ENCODE peak calls at places on chromosomes 3 and 15, in five cellular contexts. Y is HCT116, I is HEK293T, T is K562, N is H1. E is an unnamed sample.

GRCh38 chr3:79183496-79183895 is 584.3 kb downstream of the ROBO1 start:
- DNase-seq in T (no peak), N (no peak), Y (no peak), I (no peak), E (no peak)

GRCh38 chr15:69088300-69088965 is 72.0 kb upstream of the GLCE start:
- DNase-seq in T (no peak), N (no peak), Y (no peak), I (no peak), E (no peak)

GRCh38 chr15:83565553-83566159 is 88.3 kb upstream of the ADAMTSL3 start:
- DNase-seq in Y (peak), I (peak), N (no peak), T (peak), E (no peak)

GRCh38 chr3:27713435-27713880 is 8.7 kb downstream of the EOMES start:
- DNase-seq in Y (no peak), N (peak), I (no peak), T (no peak), E (no peak)

GRCh38 chr3:72836923-72837322 is 11.3 kb downstream of the SHQ1 start:
- DNase-seq in N (no peak), I (no peak), Y (no peak), T (no peak), E (no peak)

GRCh38 chr15:61038387-61038786 is 190.7 kb downstream of the RORA start:
- DNase-seq in Y (no peak), N (no peak), T (no peak), I (peak), E (no peak)

GRCh38 chr3:170203457-170203856 is 18.8 kb upstream of the PRKCI start:
- DNase-seq in T (no peak), N (no peak), I (no peak), Y (no peak), E (no peak)

GRCh38 chr3:195895900-195896360 is 12.4 kb downstream of the TNK2 start:
- DNase-seq in I (peak), Y (no peak), N (peak), T (peak), E (peak)

GRCh38 chr3:192802957-192803899 is 75.9 kb upstream of the FGF12 start:
- DNase-seq in T (no peak), I (peak), Y (peak), N (no peak), E (no peak)

GRCh38 chr15:74725241-74725774 is at the start of gene CYP1A1:
- DNase-seq in T (no peak), I (peak), N (peak), Y (no peak), E (peak)

GRCh38 chr15:60044636-60045273 is 40.6 kb downstream of the FOXB1 start:
- DNase-seq in Y (no peak), I (peak), N (no peak), T (no peak), E (no peak)

GRCh38 chr3:158776531-158776930 is 25.3 kb upstream of the MFSD1 start:
- DNase-seq in I (no peak), T (no peak), Y (no peak), N (no peak), E (no peak)

GRCh38 chr3:158773845-158774542 is 27.9 kb upstream of the MFSD1 start:
- DNase-seq in T (no peak), I (no peak), Y (no peak), N (no peak), E (no peak)

GRCh38 chr3:158775001-158775400 is 26.9 kb upstream of the MFSD1 start:
- DNase-seq in I (no peak), Y (no peak), T (no peak), N (no peak), E (no peak)

GRCh38 chr3:158777171-158777873 is 24.5 kb upstream of the MFSD1 start:
- DNase-seq in T (no peak), N (no peak), I (no peak), Y (no peak), E (no peak)

DNA sequence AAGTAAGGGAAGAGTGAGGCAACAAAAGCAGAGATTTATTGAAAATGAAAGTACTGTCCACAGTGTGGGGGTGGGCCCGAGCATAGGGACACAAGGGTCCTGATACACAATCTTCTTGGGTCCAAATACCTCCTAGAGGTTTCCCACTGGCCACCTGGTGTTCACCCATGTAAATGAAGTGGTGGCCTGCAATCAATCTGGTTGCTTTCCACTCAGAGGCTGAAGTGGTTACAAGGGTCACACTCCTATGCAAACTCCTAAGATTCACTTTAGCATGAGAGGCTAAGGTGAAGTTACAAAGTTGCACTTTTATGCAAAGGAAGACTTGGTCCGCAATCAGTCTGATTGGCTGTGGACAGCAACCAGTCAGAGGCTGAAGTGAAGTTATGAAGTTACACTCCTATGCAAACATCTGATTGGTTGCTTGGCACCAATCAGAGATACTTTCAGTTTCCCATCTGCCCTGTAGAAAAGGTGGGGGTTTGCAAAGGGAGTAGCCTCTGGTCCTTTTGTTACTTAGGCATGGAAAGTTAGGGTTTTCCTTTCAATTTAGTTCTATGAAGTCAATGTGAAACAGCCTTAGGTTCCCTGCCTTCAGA is 26.0 kb upstream of the MFSD1 start:
- DNase-seq in N (no peak), T (no peak), Y (no peak), I (no peak), E (no peak)
- TF ChIP-seq SP1 in N (no peak), T (no peak), Y (no peak), I (no peak), E (no peak)

GRCh38 chr3:129058441-129059194 is 2.0 kb upstream of the GP9 start:
- DNase-seq in N (no peak), T (no peak), I (no peak), Y (no peak), E (no peak)
- TF ChIP-seq SP1 in N (no peak), T (no peak), I (no peak), Y (no peak), E (no peak)

GRCh38 chr3:182925944-182926337 is 54.4 kb downstream of the DCUN1D1 start:
- DNase-seq in Y (no peak), T (no peak), N (no peak), I (no peak), E (no peak)
- TF ChIP-seq SP1 in Y (no peak), T (no peak), N (no peak), I (no peak), E (no peak)

GRCh38 chr3:161197855-161198836 is 23.0 kb upstream of the NMD3 start:
- DNase-seq in Y (no peak), T (no peak), N (no peak), I (no peak), E (no peak)
- TF ChIP-seq SP1 in Y (no peak), T (no peak), N (no peak), I (no peak), E (no peak)

E was measured in WTC11.